ENCODE peak calls at places on chromosomes 6 and 20, in ten cellular contexts. One of them, this sample, is unnamed.

GRCh38 chr6:130365166-130366010 is 429 bp upstream of the TMEM200A start:
- DNase-seq in H1: peak; percentile 96
- DNase-seq in heart left ventricle: peak; percentile 36
- DNase-seq in PC-3: peak; percentile 27
- DNase-seq in fibroblast of lung: peak; percentile 72
- DNase-seq in mammary epithelial cell: peak; percentile 56
- DNase-seq in CD8-positive, alpha-beta T cell: peak; percentile 30
- DNase-seq in upper lobe of right lung: peak; percentile 73
- DNase-seq in prostate gland: no peak
- DNase-seq in heart right ventricle: peak; percentile 39
- DNase-seq in this sample: peak; percentile 46

GRCh38 chr6:150466196-150466595 is 97.4 kb downstream of the IYD start:
- DNase-seq in H1: no peak
- DNase-seq in heart left ventricle: no peak
- DNase-seq in PC-3: peak; percentile 28
- DNase-seq in fibroblast of lung: peak; percentile 5
- DNase-seq in mammary epithelial cell: peak; percentile 74
- DNase-seq in CD8-positive, alpha-beta T cell: no peak
- DNase-seq in upper lobe of right lung: no peak
- DNase-seq in prostate gland: no peak
- DNase-seq in heart right ventricle: no peak
- DNase-seq in this sample: no peak

GRCh38 chr6:149234051-149234962 is 83.2 kb upstream of the TAB2 start:
- DNase-seq in H1: no peak
- DNase-seq in heart left ventricle: no peak
- DNase-seq in PC-3: peak; percentile 52
- DNase-seq in fibroblast of lung: peak; percentile 83
- DNase-seq in mammary epithelial cell: peak; percentile 86
- DNase-seq in CD8-positive, alpha-beta T cell: peak; percentile 26
- DNase-seq in upper lobe of right lung: no peak
- DNase-seq in prostate gland: no peak
- DNase-seq in heart right ventricle: no peak
- DNase-seq in this sample: no peak

GRCh38 chr6:26149240-26149639 is 62.0 kb downstream of the HFE start:
- DNase-seq in H1: no peak
- DNase-seq in heart left ventricle: no peak
- DNase-seq in PC-3: no peak
- DNase-seq in fibroblast of lung: no peak
- DNase-seq in mammary epithelial cell: no peak
- DNase-seq in CD8-positive, alpha-beta T cell: no peak
- DNase-seq in upper lobe of right lung: no peak
- DNase-seq in prostate gland: no peak
- DNase-seq in heart right ventricle: no peak
- DNase-seq in this sample: no peak

GRCh38 chr6:105562027-105562426 is 159.1 kb upstream of the PREP start:
- DNase-seq in H1: no peak
- DNase-seq in heart left ventricle: no peak
- DNase-seq in PC-3: no peak
- DNase-seq in fibroblast of lung: no peak
- DNase-seq in mammary epithelial cell: no peak
- DNase-seq in CD8-positive, alpha-beta T cell: no peak
- DNase-seq in upper lobe of right lung: no peak
- DNase-seq in prostate gland: no peak
- DNase-seq in heart right ventricle: no peak
- DNase-seq in this sample: no peak

GRCh38 chr20:64161595-64162238 is 2.5 kb upstream of the MYT1 start:
- DNase-seq in H1: peak; percentile 85
- DNase-seq in heart left ventricle: peak; percentile 52
- DNase-seq in PC-3: peak; percentile 29
- DNase-seq in fibroblast of lung: peak; percentile 47
- DNase-seq in mammary epithelial cell: peak; percentile 38
- DNase-seq in CD8-positive, alpha-beta T cell: peak; percentile 26
- DNase-seq in upper lobe of right lung: no peak
- DNase-seq in prostate gland: peak; percentile 37
- DNase-seq in heart right ventricle: peak; percentile 37
- DNase-seq in this sample: no peak

GRCh38 chr6:18269253-18269652 is 4.9 kb upstream of the DEK start:
- DNase-seq in H1: no peak
- DNase-seq in heart left ventricle: no peak
- DNase-seq in PC-3: peak; percentile 62
- DNase-seq in fibroblast of lung: peak; percentile 62
- DNase-seq in mammary epithelial cell: peak; percentile 53
- DNase-seq in CD8-positive, alpha-beta T cell: no peak
- DNase-seq in upper lobe of right lung: no peak
- DNase-seq in prostate gland: no peak
- DNase-seq in heart right ventricle: no peak
- DNase-seq in this sample: no peak

GRCh38 chr6:15244605-15245360 is 1.1 kb upstream of the JARID2 start:
- DNase-seq in H1: peak; percentile 67
- DNase-seq in heart left ventricle: peak; percentile 88
- DNase-seq in PC-3: peak; percentile 60
- DNase-seq in fibroblast of lung: peak; percentile 73
- DNase-seq in mammary epithelial cell: peak; percentile 57
- DNase-seq in CD8-positive, alpha-beta T cell: peak; percentile 62
- DNase-seq in upper lobe of right lung: peak; percentile 90
- DNase-seq in prostate gland: peak; percentile 74
- DNase-seq in heart right ventricle: peak; percentile 85
- DNase-seq in this sample: no peak

GRCh38 chr20:17657079-17657825 is 24.8 kb downstream of the RRBP1 start:
- DNase-seq in H1: no peak
- DNase-seq in heart left ventricle: no peak
- DNase-seq in PC-3: no peak
- DNase-seq in fibroblast of lung: no peak
- DNase-seq in mammary epithelial cell: no peak
- DNase-seq in CD8-positive, alpha-beta T cell: no peak
- DNase-seq in upper lobe of right lung: peak; percentile 40
- DNase-seq in prostate gland: no peak
- DNase-seq in heart right ventricle: no peak
- DNase-seq in this sample: no peak

GRCh38 chr20:19552144-19552895 is 205.7 kb upstream of the RIN2 start:
- DNase-seq in H1: peak; percentile 59
- DNase-seq in heart left ventricle: no peak
- DNase-seq in PC-3: no peak
- DNase-seq in fibroblast of lung: peak; percentile 3
- DNase-seq in mammary epithelial cell: peak; percentile 21
- DNase-seq in CD8-positive, alpha-beta T cell: no peak
- DNase-seq in upper lobe of right lung: peak; percentile 69
- DNase-seq in prostate gland: peak; percentile 51
- DNase-seq in heart right ventricle: no peak
- DNase-seq in this sample: peak; percentile 50

GRCh38 chr6:53605543-53606235 is 59.9 kb downstream of the KLHL31 start:
- DNase-seq in H1: no peak
- DNase-seq in heart left ventricle: no peak
- DNase-seq in PC-3: no peak
- DNase-seq in fibroblast of lung: no peak
- DNase-seq in mammary epithelial cell: peak; percentile 31
- DNase-seq in CD8-positive, alpha-beta T cell: no peak
- DNase-seq in upper lobe of right lung: no peak
- DNase-seq in prostate gland: no peak
- DNase-seq in heart right ventricle: no peak
- DNase-seq in this sample: no peak

GRCh38 chr6:166286831-166287271 is 21.3 kb downstream of the PRR18 start:
- DNase-seq in H1: no peak
- DNase-seq in heart left ventricle: no peak
- DNase-seq in PC-3: no peak
- DNase-seq in fibroblast of lung: no peak
- DNase-seq in mammary epithelial cell: no peak
- DNase-seq in CD8-positive, alpha-beta T cell: no peak
- DNase-seq in upper lobe of right lung: no peak
- DNase-seq in prostate gland: no peak
- DNase-seq in heart right ventricle: no peak
- DNase-seq in this sample: no peak

GRCh38 chr20:60086936-60087562 is 128.8 kb downstream of the CDH26 start:
- DNase-seq in H1: no peak
- DNase-seq in heart left ventricle: no peak
- DNase-seq in PC-3: no peak
- DNase-seq in fibroblast of lung: no peak
- DNase-seq in mammary epithelial cell: peak; percentile 35
- DNase-seq in CD8-positive, alpha-beta T cell: no peak
- DNase-seq in upper lobe of right lung: no peak
- DNase-seq in prostate gland: no peak
- DNase-seq in heart right ventricle: no peak
- DNase-seq in this sample: no peak
- H3K4me3 ChIP-seq in H1: no peak overlapping the region
- H3K4me3 ChIP-seq in heart left ventricle: no peak overlapping the region
- H3K4me3 ChIP-seq in PC-3: no peak overlapping the region
- H3K4me3 ChIP-seq in fibroblast of lung: no peak overlapping the region
- H3K4me3 ChIP-seq in mammary epithelial cell: no peak overlapping the region
- H3K4me3 ChIP-seq in CD8-positive, alpha-beta T cell: no peak overlapping the region
- H3K4me3 ChIP-seq in upper lobe of right lung: peak overlapping the region; percentile 31
- H3K4me3 ChIP-seq in prostate gland: peak overlapping the region; percentile 3
- H3K4me3 ChIP-seq in heart right ventricle: peak overlapping the region; percentile 62
- H3K4me3 ChIP-seq in this sample: peak overlapping the region; percentile 32

GRCh38 chr6:85458184-85458583 is 8.3 kb downstream of the NT5E start:
- DNase-seq in H1: no peak
- DNase-seq in heart left ventricle: no peak
- DNase-seq in PC-3: no peak
- DNase-seq in fibroblast of lung: no peak
- DNase-seq in mammary epithelial cell: no peak
- DNase-seq in CD8-positive, alpha-beta T cell: no peak
- DNase-seq in upper lobe of right lung: no peak
- DNase-seq in prostate gland: no peak
- DNase-seq in heart right ventricle: no peak
- DNase-seq in this sample: no peak

GRCh38 chr6:85459224-85459901 is 9.5 kb downstream of the NT5E start:
- DNase-seq in H1: no peak
- DNase-seq in heart left ventricle: no peak
- DNase-seq in PC-3: peak; percentile 92
- DNase-seq in fibroblast of lung: peak; percentile 94
- DNase-seq in mammary epithelial cell: peak; percentile 55
- DNase-seq in CD8-positive, alpha-beta T cell: no peak
- DNase-seq in upper lobe of right lung: no peak
- DNase-seq in prostate gland: no peak
- DNase-seq in heart right ventricle: no peak
- DNase-seq in this sample: no peak

GRCh38 chr6:85458782-85459181 is 8.9 kb downstream of the NT5E start:
- DNase-seq in H1: no peak
- DNase-seq in heart left ventricle: no peak
- DNase-seq in PC-3: peak; percentile 58
- DNase-seq in fibroblast of lung: peak; percentile 64
- DNase-seq in mammary epithelial cell: no peak
- DNase-seq in CD8-positive, alpha-beta T cell: no peak
- DNase-seq in upper lobe of right lung: no peak
- DNase-seq in prostate gland: no peak
- DNase-seq in heart right ventricle: no peak
- DNase-seq in this sample: no peak

GRCh38 chr6:85455627-85456026 is 5.7 kb downstream of the NT5E start:
- DNase-seq in H1: no peak
- DNase-seq in heart left ventricle: no peak
- DNase-seq in PC-3: no peak
- DNase-seq in fibroblast of lung: no peak
- DNase-seq in mammary epithelial cell: no peak
- DNase-seq in CD8-positive, alpha-beta T cell: no peak
- DNase-seq in upper lobe of right lung: no peak
- DNase-seq in prostate gland: no peak
- DNase-seq in heart right ventricle: no peak
- DNase-seq in this sample: no peak

DNA sequence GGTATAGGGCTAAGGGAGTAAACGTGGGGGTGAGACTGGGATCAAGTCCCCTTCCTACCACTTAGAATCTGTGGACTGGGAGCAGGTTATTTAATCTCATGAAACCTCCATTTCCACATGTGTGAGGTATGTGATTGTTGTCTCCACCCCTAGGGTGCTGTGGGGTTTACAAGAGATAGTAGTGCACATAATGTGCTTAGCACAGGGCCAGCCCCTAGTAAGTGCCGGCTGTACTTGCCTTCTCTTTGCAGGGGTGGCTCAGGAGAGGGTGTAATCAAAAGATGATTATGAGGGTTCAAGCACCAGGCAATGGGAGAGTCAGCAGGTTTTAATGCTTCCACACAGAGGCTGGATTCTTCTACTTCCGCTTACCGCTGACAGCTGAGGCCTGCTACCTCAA is 6.9 kb downstream of the NT5E start:
- DNase-seq in H1: no peak
- DNase-seq in heart left ventricle: no peak
- DNase-seq in PC-3: no peak
- DNase-seq in fibroblast of lung: no peak
- DNase-seq in mammary epithelial cell: no peak
- DNase-seq in CD8-positive, alpha-beta T cell: no peak
- DNase-seq in upper lobe of right lung: no peak
- DNase-seq in prostate gland: no peak
- DNase-seq in heart right ventricle: no peak
- DNase-seq in this sample: no peak
- H3K4me1 ChIP-seq in H1: no peaks in the 10 kb centered on the region
- H3K4me1 ChIP-seq in heart left ventricle: no peaks in the 10 kb centered on the region
- H3K4me1 ChIP-seq in PC-3: peaks cover 55% of the 10 kb centered on the region
- H3K4me1 ChIP-seq in fibroblast of lung: peaks cover 41% of the 10 kb centered on the region
- H3K4me1 ChIP-seq in mammary epithelial cell: peaks cover 78% of the 10 kb centered on the region
- H3K4me1 ChIP-seq in CD8-positive, alpha-beta T cell: peaks cover 97% of the 10 kb centered on the region
- H3K4me1 ChIP-seq in upper lobe of right lung: peaks cover 21% of the 10 kb centered on the region
- H3K4me1 ChIP-seq in prostate gland: no peaks in the 10 kb centered on the region
- H3K4me1 ChIP-seq in heart right ventricle: peaks cover 26% of the 10 kb centered on the region
- H3K4me1 ChIP-seq in this sample: no peaks in the 10 kb centered on the region

GRCh38 chr6:103139377-103139776 is 1720.3 kb downstream of the HACE1 start:
- DNase-seq in H1: no peak
- DNase-seq in heart left ventricle: no peak
- DNase-seq in PC-3: no peak
- DNase-seq in fibroblast of lung: no peak
- DNase-seq in mammary epithelial cell: no peak
- DNase-seq in CD8-positive, alpha-beta T cell: no peak
- DNase-seq in upper lobe of right lung: no peak
- DNase-seq in prostate gland: no peak
- DNase-seq in heart right ventricle: no peak
- DNase-seq in this sample: no peak
- TF ChIP-seq CTCF in H1: no peak
- TF ChIP-seq CTCF in heart left ventricle: no peak
- TF ChIP-seq CTCF in PC-3: no peak
- TF ChIP-seq CTCF in fibroblast of lung: no peak
- TF ChIP-seq CTCF in mammary epithelial cell: no peak
- TF ChIP-seq CTCF in CD8-positive, alpha-beta T cell: no peak
- TF ChIP-seq CTCF in upper lobe of right lung: no peak
- TF ChIP-seq CTCF in prostate gland: no peak
- TF ChIP-seq CTCF in heart right ventricle: no peak
- TF ChIP-seq CTCF in this sample: no peak

DNA sequence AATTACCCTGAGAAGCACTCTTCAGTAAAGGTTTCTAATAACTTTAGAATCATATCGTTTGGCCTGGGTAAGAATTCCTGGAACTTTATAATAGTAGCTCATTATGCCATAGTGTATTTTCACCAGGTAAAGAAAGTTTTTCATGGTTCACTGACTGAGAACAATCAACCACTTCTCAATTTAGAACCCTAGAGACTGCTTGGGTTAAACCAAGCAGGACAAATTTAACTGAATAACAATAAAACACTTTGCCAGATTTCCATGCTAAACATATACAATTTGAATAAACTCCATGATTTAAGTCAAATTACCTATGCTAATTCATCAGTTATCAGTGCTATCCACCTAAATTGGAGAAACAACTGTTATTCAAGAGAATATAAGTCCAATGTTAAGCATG is 99.4 kb downstream of the PLG start:
- DNase-seq in H1: no peak
- DNase-seq in heart left ventricle: no peak
- DNase-seq in PC-3: no peak
- DNase-seq in fibroblast of lung: no peak
- DNase-seq in mammary epithelial cell: no peak
- DNase-seq in CD8-positive, alpha-beta T cell: no peak
- DNase-seq in upper lobe of right lung: no peak
- DNase-seq in prostate gland: no peak
- DNase-seq in heart right ventricle: no peak
- DNase-seq in this sample: no peak
- H3K4me3 ChIP-seq in H1: no peak overlapping the region
- H3K4me3 ChIP-seq in heart left ventricle: no peak overlapping the region
- H3K4me3 ChIP-seq in PC-3: no peak overlapping the region
- H3K4me3 ChIP-seq in fibroblast of lung: no peak overlapping the region
- H3K4me3 ChIP-seq in mammary epithelial cell: no peak overlapping the region
- H3K4me3 ChIP-seq in CD8-positive, alpha-beta T cell: no peak overlapping the region
- H3K4me3 ChIP-seq in upper lobe of right lung: no peak overlapping the region
- H3K4me3 ChIP-seq in prostate gland: no peak overlapping the region
- H3K4me3 ChIP-seq in heart right ventricle: no peak overlapping the region
- H3K4me3 ChIP-seq in this sample: no peak overlapping the region

This sample was measured in left lung.